ENCODE peak calls at places on chromosomes 6 and 20, in four cellular contexts. W is HCT116, L is body of pancreas, E is dorsolateral prefrontal cortex. F is an unnamed sample. For H3K27me3, the result is how much of the 10 kb centered on the place peaks cover.

GRCh38 chr20:22686097-22686496 is 101.7 kb upstream of the FOXA2 start:
- DNase-seq in E (peak), W (peak), L (peak), F (no peak)

GRCh38 chr6:43926644-43927524 is 156.9 kb downstream of the VEGFA start:
- DNase-seq in E (peak), L (peak), W (peak), F (peak)

GRCh38 chr6:80733645-80734044 is 627.2 kb downstream of the BCKDHB start:
- DNase-seq in W (no peak), E (no peak), L (no peak), F (no peak)

GRCh38 chr6:3724451-3725144 is 26.9 kb downstream of the PXDC1 start:
- DNase-seq in W (no peak), L (no peak), E (no peak), F (no peak)

GRCh38 chr20:24148372-24148771 is 159.8 kb upstream of the GGTLC1 start:
- DNase-seq in L (no peak), W (no peak), E (no peak), F (no peak)

GRCh38 chr20:61436268-61436667 is 184.2 kb downstream of the CDH4 start:
- DNase-seq in W (no peak), L (no peak), E (no peak), F (peak)

GRCh38 chr6:155678361-155678760 is 222.7 kb upstream of the NOX3 start:
- DNase-seq in E (no peak), L (no peak), W (no peak), F (no peak)

GRCh38 chr20:24100370-24101011 is 111.9 kb upstream of the GGTLC1 start:
- DNase-seq in L (peak), W (peak), E (no peak), F (peak)

GRCh38 chr6:140858381-140858971 is 1274.2 kb upstream of the GJE1 start:
- DNase-seq in W (peak), L (no peak), E (no peak), F (no peak)

GRCh38 chr6:52662031-52662430 is 8.9 kb upstream of the TMEM14A start:
- DNase-seq in E (no peak), L (no peak), W (no peak), F (no peak)

GRCh38 chr20:24194133-24194532 is 205.6 kb upstream of the GGTLC1 start:
- DNase-seq in L (no peak), W (no peak), E (no peak), F (no peak)

GRCh38 chr6:159790149-159790946 is at the start of gene MRPL18:
- DNase-seq in E (peak), W (peak), L (peak), F (peak)

GRCh38 chr6:116557863-116558262 is 4.3 kb downstream of the CALHM4 start:
- DNase-seq in L (no peak), W (peak), E (no peak), F (peak)

GRCh38 chr20:59789641-59790040 is 143.8 kb downstream of the SYCP2 start:
- DNase-seq in W (no peak), L (no peak), E (no peak), F (no peak)

GRCh38 chr20:51749674-51750036 is 18.5 kb downstream of the ATP9A start:
- DNase-seq in L (no peak), E (no peak), W (no peak), F (no peak)

GRCh38 chr20:25259788-25260254 is 11.9 kb downstream of the PYGB start:
- DNase-seq in W (no peak), L (no peak), E (no peak), F (no peak)

GRCh38 chr20:7879883-7880282 is 60.4 kb downstream of the HAO1 start:
- DNase-seq in L (no peak), W (no peak), E (no peak), F (no peak)

GRCh38 chr6:142838821-142839685 is 105.9 kb downstream of the HIVEP2 start:
- DNase-seq in W (peak), E (no peak), L (no peak), F (peak)

GRCh38 chr20:14948416-14948815 is 611.0 kb upstream of the FLRT3 start:
- DNase-seq in E (no peak), L (no peak), W (no peak), F (no peak)

GRCh38 chr20:17228624-17229061 is 1.8 kb downstream of the PCSK2 start:
- DNase-seq in E (peak), W (no peak), L (no peak), F (no peak)

GRCh38 chr20:12237772-12238171 is 320.1 kb downstream of the BTBD3 start:
- DNase-seq in L (no peak), W (no peak), E (peak), F (no peak)

GRCh38 chr6:30647802-30648460 is 998 bp downstream of the C6orf136 start:
- DNase-seq in L (no peak), W (no peak), E (peak), F (no peak)

GRCh38 chr20:38338849-38339520 is 7.3 kb upstream of the LBP start:
- DNase-seq in L (no peak), E (no peak), W (no peak), F (no peak)

GRCh38 chr6:142184332-142184731 is 37.3 kb downstream of the VTA1 start:
- DNase-seq in E (no peak), L (no peak), W (no peak), F (no peak)

GRCh38 chr20:47258745-47259695 is 97.5 kb downstream of the ZMYND8 start:
- DNase-seq in L (no peak), W (no peak), E (no peak), F (peak)

GRCh38 chr20:63495167-63495720 is 3.6 kb downstream of the EEF1A2 start:
- DNase-seq in E (no peak), W (no peak), L (no peak), F (no peak)
- H3K27me3 ChIP-seq in E (under half), W (under half), L (under half), F (under half)

GRCh38 chr6:13760948-13761347 is 49.3 kb upstream of the RANBP9 start:
- DNase-seq in E (no peak), W (no peak), L (no peak), F (no peak)

GRCh38 chr6:13764996-13765395 is 49.4 kb downstream of the MCUR1 start:
- DNase-seq in W (no peak), E (no peak), L (no peak), F (no peak)

GRCh38 chr6:13761361-13762036 is 49.9 kb upstream of the RANBP9 start:
- DNase-seq in E (no peak), L (no peak), W (no peak), F (no peak)

GRCh38 chr6:13763740-13764381 is 50.5 kb downstream of the MCUR1 start:
- DNase-seq in E (no peak), W (no peak), L (no peak), F (no peak)

DNA sequence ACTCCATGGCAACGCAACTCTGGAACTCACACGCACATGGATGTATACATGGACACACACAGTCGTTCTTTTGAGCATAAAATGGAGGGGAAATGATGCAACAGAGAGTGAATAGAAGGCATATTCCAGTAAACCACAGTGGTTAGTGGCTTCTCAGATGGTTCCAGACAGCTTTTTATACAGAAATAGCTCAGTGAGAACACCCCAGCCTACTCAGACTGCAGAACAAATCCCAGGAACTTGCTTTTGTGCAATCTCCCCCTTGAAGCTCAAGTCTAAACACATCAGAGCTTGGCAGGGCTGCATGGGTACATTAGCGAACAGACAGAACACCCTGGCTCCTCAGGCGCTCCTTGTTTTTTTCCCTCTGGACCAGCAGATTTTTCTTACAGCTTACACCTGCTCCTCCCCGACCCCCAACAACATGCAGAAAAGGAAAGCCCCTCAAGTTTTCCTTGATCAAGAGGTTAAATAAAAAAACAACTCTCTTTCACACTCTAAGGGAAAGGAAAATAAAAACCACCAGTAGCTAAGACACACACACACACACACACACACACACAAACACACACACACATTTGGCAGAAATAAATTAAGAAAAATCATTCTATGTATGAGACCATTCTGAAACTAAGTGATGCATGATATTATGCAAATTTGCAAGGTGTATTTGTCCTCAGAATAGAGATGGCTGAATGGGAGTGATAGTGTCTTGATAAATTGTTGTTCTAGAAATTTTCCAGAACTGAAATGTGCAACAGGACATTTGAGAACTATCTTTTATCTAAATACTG is 51.2 kb upstream of the RANBP9 start:
- DNase-seq in L (no peak), W (no peak), E (peak), F (peak)
- H3K4me3 ChIP-seq in L (no peak), W (no peak), E (no peak), F (no peak)

GRCh38 chr6:70280462-70280861 is 22.4 kb downstream of the COL9A1 start:
- DNase-seq in L (peak), E (no peak), W (no peak), F (no peak)
- H3K27me3 ChIP-seq in L (under half), E (under half), W (under half), F (under half)

GRCh38 chr20:63741676-63742380 is 2.3 kb downstream of the SLC2A4RG start:
- DNase-seq in L (peak), E (no peak), W (no peak), F (no peak)
- H3K4me3 ChIP-seq in L (no peak), E (no peak), W (peak), F (no peak)

GRCh38 chr6:145977881-145978280 is 13.7 kb upstream of the SHPRH start:
- DNase-seq in E (no peak), W (no peak), L (no peak), F (no peak)
- H3K27me3 ChIP-seq in E (under half), W (under half), L (under half), F (under half)

DNA sequence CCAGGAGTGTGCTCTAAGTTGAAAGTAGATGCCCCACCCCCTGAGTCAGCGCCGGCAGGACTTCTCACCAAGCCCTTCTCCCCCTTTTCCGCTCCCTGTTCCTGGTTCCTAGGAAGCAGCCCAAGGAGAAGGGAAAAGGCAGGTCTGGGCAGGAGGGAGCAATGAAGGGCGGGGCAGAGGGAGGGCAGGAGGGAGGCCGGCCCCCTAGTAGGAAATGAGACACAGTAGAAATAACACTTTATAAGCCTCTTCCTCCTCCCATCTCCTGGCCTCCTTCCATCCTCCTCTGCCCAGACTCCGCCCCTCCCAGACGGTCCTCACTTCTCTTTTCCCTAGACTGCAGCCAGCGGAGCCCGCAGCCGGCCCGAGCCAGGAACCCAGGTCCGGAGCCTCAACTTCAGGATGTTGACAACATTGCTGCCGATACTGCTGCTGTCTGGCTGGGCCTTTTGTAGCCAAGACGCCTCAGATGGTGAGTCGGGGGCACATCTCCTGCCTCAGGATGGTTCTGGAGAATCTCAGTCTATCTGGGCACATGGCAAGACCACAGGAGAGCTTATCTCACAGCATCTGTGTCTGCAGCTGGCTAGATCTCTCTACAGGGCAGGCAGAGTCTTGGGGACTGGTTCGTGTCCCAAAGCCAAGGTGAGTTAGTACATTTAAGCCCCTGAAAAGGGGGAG is at the start of gene PROCR:
- DNase-seq in E (no peak), L (peak), W (peak), F (peak)
- H3K4me3 ChIP-seq in E (peak), L (no peak), W (peak), F (peak)

GRCh38 chr6:136790411-136791295 is 1.6 kb downstream of the MAP3K5 start:
- DNase-seq in L (no peak), W (no peak), E (no peak), F (no peak)
- H3K27me3 ChIP-seq in L (under half), W (under half), E (under half), F (under half)

F was measured in kidney epithelial cell.